ENCODE peak calls at places on chromosomes 5 and 9, in nine cellular contexts. One of them, this sample, is unnamed.

GRCh38 chr9:76101472-76101871 is 211.0 kb downstream of the PCSK5 start:
- DNase-seq in NCI-H460: no peak
- DNase-seq in EH: no peak
- DNase-seq in mesendoderm: no peak
- DNase-seq in Daoy: no peak
- DNase-seq in H54: no peak
- DNase-seq in NK-92 treated with Interleukin-12 subunit alpha and Interleukin-12 subunit beta, amount 100 ng/mL, for 24 hours: no peak
- DNase-seq in adrenal gland: no peak
- DNase-seq in activated T-cell treated with anti-CD3 and anti-CD28 coated beads for 48 hours: no peak
- DNase-seq in this sample: no peak

GRCh38 chr9:136917902-136918301 is 26.6 kb downstream of the FBXW5 start:
- DNase-seq in mesendoderm: no peak
- DNase-seq in NK-92 treated with Interleukin-12 subunit alpha and Interleukin-12 subunit beta, amount 100 ng/mL, for 24 hours: no peak
- DNase-seq in Daoy: no peak
- DNase-seq in NCI-H460: no peak
- DNase-seq in H54: no peak
- DNase-seq in activated T-cell treated with anti-CD3 and anti-CD28 coated beads for 48 hours: no peak
- DNase-seq in EH: no peak
- DNase-seq in adrenal gland: no peak
- DNase-seq in this sample: no peak

GRCh38 chr9:84121991-84122523 is 141.5 kb downstream of the RMI1 start:
- DNase-seq in EH: peak; percentile 71
- DNase-seq in NCI-H460: no peak
- DNase-seq in activated T-cell treated with anti-CD3 and anti-CD28 coated beads for 48 hours: no peak
- DNase-seq in NK-92 treated with Interleukin-12 subunit alpha and Interleukin-12 subunit beta, amount 100 ng/mL, for 24 hours: no peak
- DNase-seq in Daoy: peak; percentile 66
- DNase-seq in adrenal gland: no peak
- DNase-seq in mesendoderm: no peak
- DNase-seq in H54: no peak
- DNase-seq in this sample: no peak

GRCh38 chr9:22415941-22416691 is 30.5 kb upstream of the DMRTA1 start:
- DNase-seq in activated T-cell treated with anti-CD3 and anti-CD28 coated beads for 48 hours: no peak
- DNase-seq in EH: no peak
- DNase-seq in Daoy: no peak
- DNase-seq in adrenal gland: no peak
- DNase-seq in NCI-H460: no peak
- DNase-seq in NK-92 treated with Interleukin-12 subunit alpha and Interleukin-12 subunit beta, amount 100 ng/mL, for 24 hours: no peak
- DNase-seq in mesendoderm: no peak
- DNase-seq in H54: no peak
- DNase-seq in this sample: no peak

GRCh38 chr5:127561254-127561653 is 43.8 kb downstream of the PRRC1 start:
- DNase-seq in activated T-cell treated with anti-CD3 and anti-CD28 coated beads for 48 hours: no peak
- DNase-seq in NK-92 treated with Interleukin-12 subunit alpha and Interleukin-12 subunit beta, amount 100 ng/mL, for 24 hours: no peak
- DNase-seq in mesendoderm: peak; percentile 22
- DNase-seq in Daoy: peak; percentile 16
- DNase-seq in adrenal gland: no peak
- DNase-seq in EH: peak; percentile 84
- DNase-seq in H54: no peak
- DNase-seq in NCI-H460: no peak
- DNase-seq in this sample: no peak

GRCh38 chr5:33010851-33011250 is 299.7 kb downstream of the NPR3 start:
- DNase-seq in mesendoderm: no peak
- DNase-seq in NCI-H460: no peak
- DNase-seq in H54: no peak
- DNase-seq in EH: peak; percentile 69
- DNase-seq in adrenal gland: no peak
- DNase-seq in Daoy: no peak
- DNase-seq in NK-92 treated with Interleukin-12 subunit alpha and Interleukin-12 subunit beta, amount 100 ng/mL, for 24 hours: no peak
- DNase-seq in activated T-cell treated with anti-CD3 and anti-CD28 coated beads for 48 hours: no peak
- DNase-seq in this sample: no peak

GRCh38 chr5:123719004-123719403 is 207.0 kb downstream of the CSNK1G3 start:
- DNase-seq in activated T-cell treated with anti-CD3 and anti-CD28 coated beads for 48 hours: no peak
- DNase-seq in NK-92 treated with Interleukin-12 subunit alpha and Interleukin-12 subunit beta, amount 100 ng/mL, for 24 hours: no peak
- DNase-seq in Daoy: no peak
- DNase-seq in adrenal gland: no peak
- DNase-seq in EH: peak; percentile 54
- DNase-seq in NCI-H460: no peak
- DNase-seq in H54: no peak
- DNase-seq in mesendoderm: peak; percentile 21
- DNase-seq in this sample: no peak

GRCh38 chr5:14019768-14020167 is 75.3 kb upstream of the DNAH5 start:
- DNase-seq in Daoy: no peak
- DNase-seq in H54: no peak
- DNase-seq in EH: no peak
- DNase-seq in NCI-H460: no peak
- DNase-seq in activated T-cell treated with anti-CD3 and anti-CD28 coated beads for 48 hours: no peak
- DNase-seq in NK-92 treated with Interleukin-12 subunit alpha and Interleukin-12 subunit beta, amount 100 ng/mL, for 24 hours: no peak
- DNase-seq in mesendoderm: no peak
- DNase-seq in adrenal gland: no peak
- DNase-seq in this sample: no peak

GRCh38 chr5:180111273-180111695 is 39.7 kb upstream of the RNF130 start:
- DNase-seq in H54: no peak
- DNase-seq in NCI-H460: no peak
- DNase-seq in mesendoderm: no peak
- DNase-seq in activated T-cell treated with anti-CD3 and anti-CD28 coated beads for 48 hours: no peak
- DNase-seq in NK-92 treated with Interleukin-12 subunit alpha and Interleukin-12 subunit beta, amount 100 ng/mL, for 24 hours: no peak
- DNase-seq in EH: no peak
- DNase-seq in Daoy: no peak
- DNase-seq in adrenal gland: no peak
- DNase-seq in this sample: no peak

GRCh38 chr5:9613360-9613759 is 16.8 kb downstream of the TAS2R1 start:
- DNase-seq in NCI-H460: no peak
- DNase-seq in mesendoderm: no peak
- DNase-seq in NK-92 treated with Interleukin-12 subunit alpha and Interleukin-12 subunit beta, amount 100 ng/mL, for 24 hours: no peak
- DNase-seq in EH: no peak
- DNase-seq in H54: no peak
- DNase-seq in activated T-cell treated with anti-CD3 and anti-CD28 coated beads for 48 hours: no peak
- DNase-seq in Daoy: no peak
- DNase-seq in adrenal gland: no peak
- DNase-seq in this sample: no peak

GRCh38 chr9:68708513-68708912 is 3.5 kb downstream of the PIP5K1B start:
- DNase-seq in NCI-H460: no peak
- DNase-seq in H54: no peak
- DNase-seq in mesendoderm: no peak
- DNase-seq in Daoy: no peak
- DNase-seq in activated T-cell treated with anti-CD3 and anti-CD28 coated beads for 48 hours: no peak
- DNase-seq in NK-92 treated with Interleukin-12 subunit alpha and Interleukin-12 subunit beta, amount 100 ng/mL, for 24 hours: no peak
- DNase-seq in EH: no peak
- DNase-seq in adrenal gland: no peak
- DNase-seq in this sample: no peak